ENCODE peak calls at places on chromosomes 6 and 20, in ten cellular contexts. D is activated B cell treated with CpG ODN at 0.5 μM for 24 hours, Q is choroid plexus epithelial cell, H is foreskin fibroblast, N is adrenal gland, L is MCF 10A, X is left ventricle myocardium inferior, J is psoas muscle, A is progenitor cell of endocrine pancreas, Y is cardiac muscle cell. K is an unnamed sample.

GRCh38 chr6:45650527-45651135 is 272.9 kb upstream of the SUPT3H start:
- DNase-seq in Y (no peak), J (no peak), H (peak; percentile 94), D (no peak), N (no peak), L (peak; percentile 82), Q (peak; percentile 95), A (no peak), X (no peak), K (no peak)

GRCh38 chr20:45095753-45096371 is 5.1 kb downstream of the KCNS1 start:
- DNase-seq in X (no peak), Q (peak; percentile 78), L (peak; percentile 76), N (peak; percentile 79), H (peak; percentile 87), A (no peak), Y (peak; percentile 72), D (no peak), J (no peak), K (no peak)

GRCh38 chr20:17699931-17700351 is at the start of gene BANF2:
- DNase-seq in D (no peak), N (no peak), Y (no peak), Q (no peak), X (no peak), H (no peak), L (no peak), A (no peak), J (no peak), K (no peak)

GRCh38 chr6:162372092-162372491 is 355.5 kb downstream of the PRKN start:
- DNase-seq in Y (no peak), L (no peak), J (no peak), Q (no peak), A (no peak), D (no peak), N (no peak), H (no peak), X (no peak), K (no peak)

GRCh38 chr6:91560409-91560808 is 973.5 kb upstream of the MAP3K7 start:
- DNase-seq in X (no peak), Q (no peak), H (no peak), Y (no peak), L (no peak), J (no peak), A (no peak), D (no peak), N (no peak), K (no peak)

GRCh38 chr6:11989376-11989775 is 22.7 kb upstream of the HIVEP1 start:
- DNase-seq in N (no peak), X (no peak), L (no peak), A (no peak), Q (peak; percentile 57), Y (no peak), D (no peak), H (peak; percentile 32), J (no peak), K (no peak)

GRCh38 chr6:56484669-56485068 is 158.0 kb downstream of the DST start:
- DNase-seq in A (no peak), J (no peak), Y (no peak), X (no peak), H (peak; percentile 74), Q (peak; percentile 50), N (no peak), D (no peak), L (no peak), K (no peak)

GRCh38 chr20:63361507-63362425 is 617 bp upstream of the CHRNA4 start:
- DNase-seq in D (no peak), Q (no peak), X (no peak), J (no peak), Y (no peak), A (no peak), H (no peak), N (no peak), L (no peak), K (no peak)

GRCh38 chr6:89313006-89313405 is 2.1 kb downstream of the GABRR2 start:
- DNase-seq in Q (peak; percentile 61), D (no peak), A (no peak), N (peak; percentile 72), H (peak; percentile 96), J (no peak), X (no peak), L (peak; percentile 83), Y (no peak), K (no peak)

GRCh38 chr6:34145161-34146020 is 496 bp downstream of the GRM4 start:
- DNase-seq in X (no peak), A (no peak), H (peak; percentile 77), L (peak; percentile 14), Y (peak; percentile 78), D (peak; percentile 26), N (no peak), Q (peak; percentile 65), J (no peak), K (no peak)

GRCh38 chr6:5197084-5197483 is 63.7 kb downstream of the LYRM4 start:
- DNase-seq in Y (no peak), X (no peak), A (no peak), N (no peak), D (no peak), L (no peak), Q (no peak), J (no peak), H (no peak), K (no peak)

GRCh38 chr20:5781798-5782750 is 31.9 kb downstream of the SHLD1 start:
- DNase-seq in D (no peak), H (no peak), J (no peak), L (no peak), Y (peak; percentile 57), Q (no peak), X (no peak), A (peak; percentile 15), N (no peak), K (no peak)

GRCh38 chr20:51725584-51726176 is 42.5 kb downstream of the ATP9A start:
- DNase-seq in J (no peak), A (no peak), H (peak; percentile 8), L (no peak), X (no peak), N (no peak), Y (no peak), D (no peak), Q (no peak), K (no peak)

GRCh38 chr6:62805431-62805830 is 405.8 kb upstream of the FKBP1C start:
- DNase-seq in Q (no peak), J (no peak), X (no peak), A (no peak), N (no peak), Y (no peak), D (no peak), L (no peak), H (no peak), K (no peak)

GRCh38 chr6:155398701-155399061 is 57.0 kb downstream of the NOX3 start:
- DNase-seq in Q (no peak), D (no peak), A (no peak), X (no peak), J (no peak), Y (no peak), L (no peak), N (no peak), H (no peak), K (no peak)

GRCh38 chr20:16666272-16666671 is 63.6 kb upstream of the SNRPB2 start:
- DNase-seq in L (no peak), N (no peak), Q (no peak), D (no peak), Y (no peak), A (no peak), H (no peak), X (no peak), J (no peak), K (no peak)
- TF ChIP-seq CTCF in L (no peak), N (no peak), Q (peak; percentile 19), D (no peak), Y (no peak), A (peak; percentile 29), H (no peak), X (no peak), J (no peak), K (peak; percentile 66)

GRCh38 chr6:1869766-1870165 is 260.1 kb downstream of the FOXC1 start:
- DNase-seq in X (no peak), L (no peak), N (no peak), Q (no peak), H (no peak), D (no peak), Y (no peak), A (no peak), J (no peak), K (no peak)
- TF ChIP-seq CTCF in X (no peak), L (no peak), N (no peak), Q (no peak), H (no peak), D (no peak), Y (no peak), A (no peak), J (no peak), K (no peak)

GRCh38 chr6:79066828-79067227 is 11.2 kb downstream of the PHIP start:
- DNase-seq in Y (no peak), A (no peak), H (no peak), Q (no peak), L (no peak), X (no peak), N (no peak), J (no peak), D (no peak), K (no peak)

GRCh38 chr6:79064635-79065034 is 13.4 kb downstream of the PHIP start:
- DNase-seq in Y (no peak), Q (no peak), D (no peak), A (no peak), H (no peak), J (no peak), X (no peak), N (no peak), L (no peak), K (no peak)

GRCh38 chr6:79065232-79065631 is 12.8 kb downstream of the PHIP start:
- DNase-seq in D (no peak), H (no peak), X (no peak), Y (no peak), Q (no peak), A (no peak), N (no peak), L (no peak), J (no peak), K (no peak)

GRCh38 chr6:79066330-79066729 is 11.7 kb downstream of the PHIP start:
- DNase-seq in Y (no peak), L (no peak), A (no peak), X (no peak), D (no peak), J (no peak), H (no peak), N (no peak), Q (no peak), K (no peak)

GRCh38 chr6:79062708-79063107 is 15.3 kb downstream of the PHIP start:
- DNase-seq in D (no peak), H (no peak), Y (no peak), Q (no peak), X (no peak), N (no peak), A (no peak), J (no peak), L (no peak), K (no peak)
- TF ChIP-seq CTCF in D (no peak), H (no peak), Y (no peak), Q (no peak), X (no peak), N (no peak), A (no peak), J (no peak), L (no peak), K (no peak)

DNA sequence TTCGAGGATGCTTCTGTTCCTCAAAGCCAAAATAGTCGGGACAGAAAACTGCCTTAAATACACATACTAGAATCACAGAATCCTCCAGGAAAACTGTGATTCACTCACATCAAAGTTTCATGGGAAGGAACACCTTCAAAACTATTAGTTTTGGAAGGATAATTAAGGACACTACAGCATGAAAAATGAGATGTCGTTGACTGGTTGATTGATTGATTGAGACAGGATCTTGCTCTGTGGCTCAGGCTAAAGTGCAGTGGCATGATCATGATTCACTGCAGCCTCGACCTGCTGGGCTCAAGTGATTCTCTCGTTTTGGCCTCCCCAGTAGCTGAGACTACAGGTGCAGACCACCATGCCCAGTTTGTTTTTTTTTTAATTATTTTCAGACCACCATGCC is 25.7 kb upstream of the MAP3K4 start:
- DNase-seq in X (no peak), A (no peak), J (no peak), N (no peak), Y (no peak), H (no peak), Q (no peak), L (no peak), D (no peak), K (no peak)
- TF ChIP-seq CTCF in X (no peak), A (no peak), J (no peak), N (no peak), Y (no peak), H (no peak), Q (no peak), L (no peak), D (no peak), K (no peak)